ENCODE peak calls at places on chromosomes 4 and X, in ten cellular contexts. One of them, this sample, is unnamed.

GRCh38 chr4:54784188-54784671 is 126.5 kb downstream of the KIT start:
- DNase-seq in AG10803: peak
- DNase-seq in left ventricle myocardium inferior: peak
- DNase-seq in brain microvascular endothelial cell: peak
- DNase-seq in NCI-H446 treated with DMSO at 0.1 percent for 48 hours: no peak
- DNase-seq in MCF 10A: no peak
- DNase-seq in activated CD4-positive, alpha-beta T cell treated with anti-CD3 and anti-CD28 coated beads for 4 hours: no peak
- DNase-seq in activated CD8-positive, alpha-beta memory T cell treated with anti-CD3 and anti-CD28 coated beads, Interleukin-2, amount 50 U/mL, for 4 hours: no peak
- DNase-seq in NCI-H1092 treated with DMSO at 0.1 percent for 48 hours: no peak
- DNase-seq in ELR: peak
- DNase-seq in this sample: no peak

GRCh38 chrX:136623400-136623799 is 24.6 kb upstream of the CD40LG start:
- DNase-seq in AG10803: no peak
- DNase-seq in left ventricle myocardium inferior: no peak
- DNase-seq in brain microvascular endothelial cell: no peak
- DNase-seq in NCI-H446 treated with DMSO at 0.1 percent for 48 hours: no peak
- DNase-seq in MCF 10A: no peak
- DNase-seq in activated CD4-positive, alpha-beta T cell treated with anti-CD3 and anti-CD28 coated beads for 4 hours: no peak
- DNase-seq in activated CD8-positive, alpha-beta memory T cell treated with anti-CD3 and anti-CD28 coated beads, Interleukin-2, amount 50 U/mL, for 4 hours: peak
- DNase-seq in NCI-H1092 treated with DMSO at 0.1 percent for 48 hours: no peak
- DNase-seq in ELR: no peak
- DNase-seq in this sample: no peak

GRCh38 chrX:46545111-46546005 is at the start of gene ZNF674:
- DNase-seq in AG10803: peak
- DNase-seq in left ventricle myocardium inferior: peak
- DNase-seq in brain microvascular endothelial cell: peak
- DNase-seq in NCI-H446 treated with DMSO at 0.1 percent for 48 hours: peak
- DNase-seq in MCF 10A: peak
- DNase-seq in activated CD4-positive, alpha-beta T cell treated with anti-CD3 and anti-CD28 coated beads for 4 hours: peak
- DNase-seq in activated CD8-positive, alpha-beta memory T cell treated with anti-CD3 and anti-CD28 coated beads, Interleukin-2, amount 50 U/mL, for 4 hours: peak
- DNase-seq in NCI-H1092 treated with DMSO at 0.1 percent for 48 hours: peak
- DNase-seq in ELR: peak
- DNase-seq in this sample: peak

GRCh38 chr4:73815145-73815544 is 21.3 kb upstream of the CXCL6 start:
- DNase-seq in AG10803: no peak
- DNase-seq in left ventricle myocardium inferior: no peak
- DNase-seq in brain microvascular endothelial cell: no peak
- DNase-seq in NCI-H446 treated with DMSO at 0.1 percent for 48 hours: no peak
- DNase-seq in MCF 10A: no peak
- DNase-seq in activated CD4-positive, alpha-beta T cell treated with anti-CD3 and anti-CD28 coated beads for 4 hours: no peak
- DNase-seq in activated CD8-positive, alpha-beta memory T cell treated with anti-CD3 and anti-CD28 coated beads, Interleukin-2, amount 50 U/mL, for 4 hours: no peak
- DNase-seq in NCI-H1092 treated with DMSO at 0.1 percent for 48 hours: peak
- DNase-seq in ELR: peak
- DNase-seq in this sample: no peak

GRCh38 chr4:76512000-76512399 is 77.0 kb downstream of the SHROOM3 start:
- DNase-seq in AG10803: no peak
- DNase-seq in left ventricle myocardium inferior: no peak
- DNase-seq in brain microvascular endothelial cell: no peak
- DNase-seq in NCI-H446 treated with DMSO at 0.1 percent for 48 hours: no peak
- DNase-seq in MCF 10A: no peak
- DNase-seq in activated CD4-positive, alpha-beta T cell treated with anti-CD3 and anti-CD28 coated beads for 4 hours: no peak
- DNase-seq in activated CD8-positive, alpha-beta memory T cell treated with anti-CD3 and anti-CD28 coated beads, Interleukin-2, amount 50 U/mL, for 4 hours: no peak
- DNase-seq in NCI-H1092 treated with DMSO at 0.1 percent for 48 hours: no peak
- DNase-seq in ELR: no peak
- DNase-seq in this sample: no peak

GRCh38 chrX:70769659-70770232 is 138.8 kb downstream of the TEX11 start:
- DNase-seq in AG10803: no peak
- DNase-seq in left ventricle myocardium inferior: no peak
- DNase-seq in brain microvascular endothelial cell: no peak
- DNase-seq in NCI-H446 treated with DMSO at 0.1 percent for 48 hours: no peak
- DNase-seq in MCF 10A: peak
- DNase-seq in activated CD4-positive, alpha-beta T cell treated with anti-CD3 and anti-CD28 coated beads for 4 hours: no peak
- DNase-seq in activated CD8-positive, alpha-beta memory T cell treated with anti-CD3 and anti-CD28 coated beads, Interleukin-2, amount 50 U/mL, for 4 hours: no peak
- DNase-seq in NCI-H1092 treated with DMSO at 0.1 percent for 48 hours: peak
- DNase-seq in ELR: peak
- DNase-seq in this sample: no peak

GRCh38 chr4:187172340-187172761 is 448.7 kb upstream of the FAT1 start:
- DNase-seq in AG10803: peak
- DNase-seq in left ventricle myocardium inferior: no peak
- DNase-seq in brain microvascular endothelial cell: peak
- DNase-seq in NCI-H446 treated with DMSO at 0.1 percent for 48 hours: no peak
- DNase-seq in MCF 10A: peak
- DNase-seq in activated CD4-positive, alpha-beta T cell treated with anti-CD3 and anti-CD28 coated beads for 4 hours: no peak
- DNase-seq in activated CD8-positive, alpha-beta memory T cell treated with anti-CD3 and anti-CD28 coated beads, Interleukin-2, amount 50 U/mL, for 4 hours: no peak
- DNase-seq in NCI-H1092 treated with DMSO at 0.1 percent for 48 hours: no peak
- DNase-seq in ELR: peak
- DNase-seq in this sample: no peak

GRCh38 chr4:87251104-87251503 is 30.7 kb upstream of the KLHL8 start:
- DNase-seq in AG10803: no peak
- DNase-seq in left ventricle myocardium inferior: peak
- DNase-seq in brain microvascular endothelial cell: no peak
- DNase-seq in NCI-H446 treated with DMSO at 0.1 percent for 48 hours: peak
- DNase-seq in MCF 10A: no peak
- DNase-seq in activated CD4-positive, alpha-beta T cell treated with anti-CD3 and anti-CD28 coated beads for 4 hours: no peak
- DNase-seq in activated CD8-positive, alpha-beta memory T cell treated with anti-CD3 and anti-CD28 coated beads, Interleukin-2, amount 50 U/mL, for 4 hours: no peak
- DNase-seq in NCI-H1092 treated with DMSO at 0.1 percent for 48 hours: no peak
- DNase-seq in ELR: no peak
- DNase-seq in this sample: no peak

GRCh38 chr4:14864967-14865366 is 137.3 kb upstream of the CPEB2 start:
- DNase-seq in AG10803: no peak
- DNase-seq in left ventricle myocardium inferior: no peak
- DNase-seq in brain microvascular endothelial cell: no peak
- DNase-seq in NCI-H446 treated with DMSO at 0.1 percent for 48 hours: no peak
- DNase-seq in MCF 10A: no peak
- DNase-seq in activated CD4-positive, alpha-beta T cell treated with anti-CD3 and anti-CD28 coated beads for 4 hours: no peak
- DNase-seq in activated CD8-positive, alpha-beta memory T cell treated with anti-CD3 and anti-CD28 coated beads, Interleukin-2, amount 50 U/mL, for 4 hours: no peak
- DNase-seq in NCI-H1092 treated with DMSO at 0.1 percent for 48 hours: no peak
- DNase-seq in ELR: no peak
- DNase-seq in this sample: no peak

GRCh38 chr4:64799751-64800150 is 390.5 kb upstream of the TECRL start:
- DNase-seq in AG10803: no peak
- DNase-seq in left ventricle myocardium inferior: no peak
- DNase-seq in brain microvascular endothelial cell: no peak
- DNase-seq in NCI-H446 treated with DMSO at 0.1 percent for 48 hours: no peak
- DNase-seq in MCF 10A: no peak
- DNase-seq in activated CD4-positive, alpha-beta T cell treated with anti-CD3 and anti-CD28 coated beads for 4 hours: no peak
- DNase-seq in activated CD8-positive, alpha-beta memory T cell treated with anti-CD3 and anti-CD28 coated beads, Interleukin-2, amount 50 U/mL, for 4 hours: no peak
- DNase-seq in NCI-H1092 treated with DMSO at 0.1 percent for 48 hours: no peak
- DNase-seq in ELR: no peak
- DNase-seq in this sample: no peak

GRCh38 chr4:86919824-86920223 is 15.0 kb upstream of the AFF1 start:
- DNase-seq in AG10803: peak
- DNase-seq in left ventricle myocardium inferior: no peak
- DNase-seq in brain microvascular endothelial cell: peak
- DNase-seq in NCI-H446 treated with DMSO at 0.1 percent for 48 hours: no peak
- DNase-seq in MCF 10A: no peak
- DNase-seq in activated CD4-positive, alpha-beta T cell treated with anti-CD3 and anti-CD28 coated beads for 4 hours: no peak
- DNase-seq in activated CD8-positive, alpha-beta memory T cell treated with anti-CD3 and anti-CD28 coated beads, Interleukin-2, amount 50 U/mL, for 4 hours: no peak
- DNase-seq in NCI-H1092 treated with DMSO at 0.1 percent for 48 hours: no peak
- DNase-seq in ELR: no peak
- DNase-seq in this sample: no peak

GRCh38 chr4:8144359-8144758 is 14.3 kb downstream of the ABLIM2 start:
- DNase-seq in AG10803: no peak
- DNase-seq in left ventricle myocardium inferior: peak
- DNase-seq in brain microvascular endothelial cell: no peak
- DNase-seq in NCI-H446 treated with DMSO at 0.1 percent for 48 hours: no peak
- DNase-seq in MCF 10A: no peak
- DNase-seq in activated CD4-positive, alpha-beta T cell treated with anti-CD3 and anti-CD28 coated beads for 4 hours: no peak
- DNase-seq in activated CD8-positive, alpha-beta memory T cell treated with anti-CD3 and anti-CD28 coated beads, Interleukin-2, amount 50 U/mL, for 4 hours: no peak
- DNase-seq in NCI-H1092 treated with DMSO at 0.1 percent for 48 hours: peak
- DNase-seq in ELR: no peak
- DNase-seq in this sample: no peak

GRCh38 chr4:87521757-87522374 is 7.3 kb downstream of the SPARCL1 start:
- DNase-seq in AG10803: no peak
- DNase-seq in left ventricle myocardium inferior: no peak
- DNase-seq in brain microvascular endothelial cell: no peak
- DNase-seq in NCI-H446 treated with DMSO at 0.1 percent for 48 hours: no peak
- DNase-seq in MCF 10A: peak
- DNase-seq in activated CD4-positive, alpha-beta T cell treated with anti-CD3 and anti-CD28 coated beads for 4 hours: no peak
- DNase-seq in activated CD8-positive, alpha-beta memory T cell treated with anti-CD3 and anti-CD28 coated beads, Interleukin-2, amount 50 U/mL, for 4 hours: no peak
- DNase-seq in NCI-H1092 treated with DMSO at 0.1 percent for 48 hours: peak
- DNase-seq in ELR: peak
- DNase-seq in this sample: no peak

GRCh38 chrX:118420462-118420861 is 74.6 kb downstream of the WDR44 start:
- DNase-seq in AG10803: peak
- DNase-seq in left ventricle myocardium inferior: no peak
- DNase-seq in brain microvascular endothelial cell: peak
- DNase-seq in NCI-H446 treated with DMSO at 0.1 percent for 48 hours: no peak
- DNase-seq in MCF 10A: peak
- DNase-seq in activated CD4-positive, alpha-beta T cell treated with anti-CD3 and anti-CD28 coated beads for 4 hours: no peak
- DNase-seq in activated CD8-positive, alpha-beta memory T cell treated with anti-CD3 and anti-CD28 coated beads, Interleukin-2, amount 50 U/mL, for 4 hours: no peak
- DNase-seq in NCI-H1092 treated with DMSO at 0.1 percent for 48 hours: no peak
- DNase-seq in ELR: peak
- DNase-seq in this sample: no peak

GRCh38 chr4:86587016-86587713 is 7.0 kb upstream of the PTPN13 start:
- DNase-seq in AG10803: no peak
- DNase-seq in left ventricle myocardium inferior: no peak
- DNase-seq in brain microvascular endothelial cell: no peak
- DNase-seq in NCI-H446 treated with DMSO at 0.1 percent for 48 hours: no peak
- DNase-seq in MCF 10A: no peak
- DNase-seq in activated CD4-positive, alpha-beta T cell treated with anti-CD3 and anti-CD28 coated beads for 4 hours: no peak
- DNase-seq in activated CD8-positive, alpha-beta memory T cell treated with anti-CD3 and anti-CD28 coated beads, Interleukin-2, amount 50 U/mL, for 4 hours: no peak
- DNase-seq in NCI-H1092 treated with DMSO at 0.1 percent for 48 hours: no peak
- DNase-seq in ELR: no peak
- DNase-seq in this sample: no peak

GRCh38 chr4:59597536-59598232 is 1602.4 kb upstream of the ADGRL3 start:
- DNase-seq in AG10803: no peak
- DNase-seq in left ventricle myocardium inferior: no peak
- DNase-seq in brain microvascular endothelial cell: no peak
- DNase-seq in NCI-H446 treated with DMSO at 0.1 percent for 48 hours: no peak
- DNase-seq in MCF 10A: no peak
- DNase-seq in activated CD4-positive, alpha-beta T cell treated with anti-CD3 and anti-CD28 coated beads for 4 hours: no peak
- DNase-seq in activated CD8-positive, alpha-beta memory T cell treated with anti-CD3 and anti-CD28 coated beads, Interleukin-2, amount 50 U/mL, for 4 hours: no peak
- DNase-seq in NCI-H1092 treated with DMSO at 0.1 percent for 48 hours: no peak
- DNase-seq in ELR: no peak
- DNase-seq in this sample: no peak